ENCODE peak calls at places on chromosomes 16 and 17, in ten cellular contexts. One of them, this sample, is unnamed.
A peak's percentile ranks its signal among the peaks of the same experiment; 100 is the strongest.

GRCh38 chr16:49857423-49858181 is 1.7 kb upstream of the ZNF423 start:
- DNase-seq in left ventricle myocardium inferior: peak; percentile 61
- DNase-seq in lung: peak; percentile 41
- DNase-seq in H9: peak; percentile 88
- DNase-seq in endodermal cell: peak; percentile 93
- DNase-seq in heart right ventricle: peak; percentile 60
- DNase-seq in adrenal gland: peak; percentile 39
- DNase-seq in mammary epithelial cell: peak; percentile 37
- DNase-seq in suprapubic skin: no peak
- DNase-seq in thoracic aorta: no peak
- DNase-seq in this sample: peak; percentile 75

GRCh38 chr16:57637424-57637823 is 9.0 kb downstream of the ADGRG1 start:
- DNase-seq in heart right ventricle: peak; percentile 69
- DNase-seq in thoracic aorta: no peak
- DNase-seq in suprapubic skin: no peak
- DNase-seq in lung: no peak
- DNase-seq in endodermal cell: no peak
- DNase-seq in left ventricle myocardium inferior: peak; percentile 62
- DNase-seq in H9: no peak
- DNase-seq in adrenal gland: peak; percentile 43
- DNase-seq in mammary epithelial cell: no peak
- DNase-seq in this sample: no peak

GRCh38 chr17:45702666-45703266 is 81.4 kb upstream of the CRHR1 start:
- DNase-seq in heart right ventricle: no peak
- DNase-seq in mammary epithelial cell: peak; percentile 29
- DNase-seq in thoracic aorta: no peak
- DNase-seq in lung: no peak
- DNase-seq in H9: no peak
- DNase-seq in left ventricle myocardium inferior: no peak
- DNase-seq in adrenal gland: no peak
- DNase-seq in endodermal cell: peak; percentile 71
- DNase-seq in suprapubic skin: no peak
- DNase-seq in this sample: no peak

GRCh38 chr17:78263063-78263735 is 31.8 kb downstream of the TMEM235 start:
- DNase-seq in thoracic aorta: no peak
- DNase-seq in suprapubic skin: no peak
- DNase-seq in left ventricle myocardium inferior: peak; percentile 57
- DNase-seq in endodermal cell: peak; percentile 67
- DNase-seq in heart right ventricle: peak; percentile 55
- DNase-seq in lung: peak; percentile 62
- DNase-seq in adrenal gland: peak; percentile 70
- DNase-seq in H9: peak; percentile 46
- DNase-seq in mammary epithelial cell: no peak
- DNase-seq in this sample: no peak

GRCh38 chr16:78277374-78277773 is 177.9 kb downstream of the WWOX start:
- DNase-seq in adrenal gland: no peak
- DNase-seq in left ventricle myocardium inferior: no peak
- DNase-seq in suprapubic skin: no peak
- DNase-seq in H9: peak; percentile 32
- DNase-seq in mammary epithelial cell: no peak
- DNase-seq in endodermal cell: peak; percentile 81
- DNase-seq in heart right ventricle: no peak
- DNase-seq in thoracic aorta: no peak
- DNase-seq in lung: no peak
- DNase-seq in this sample: no peak

GRCh38 chr17:33927732-33928133 is 327.4 kb upstream of the CCL2 start:
- DNase-seq in left ventricle myocardium inferior: no peak
- DNase-seq in lung: no peak
- DNase-seq in mammary epithelial cell: no peak
- DNase-seq in H9: no peak
- DNase-seq in heart right ventricle: no peak
- DNase-seq in adrenal gland: no peak
- DNase-seq in suprapubic skin: no peak
- DNase-seq in thoracic aorta: no peak
- DNase-seq in endodermal cell: no peak
- DNase-seq in this sample: no peak

GRCh38 chr17:40097931-40098845 is 2.2 kb downstream of the NR1D1 start:
- DNase-seq in H9: no peak
- DNase-seq in endodermal cell: no peak
- DNase-seq in thoracic aorta: peak; percentile 66
- DNase-seq in left ventricle myocardium inferior: peak; percentile 72
- DNase-seq in mammary epithelial cell: peak; percentile 81
- DNase-seq in adrenal gland: peak; percentile 95
- DNase-seq in suprapubic skin: no peak
- DNase-seq in lung: peak; percentile 72
- DNase-seq in heart right ventricle: peak; percentile 74
- DNase-seq in this sample: peak; percentile 68

GRCh38 chr16:3101841-3102470 is 2.9 kb upstream of the ZSCAN10 start:
- DNase-seq in thoracic aorta: no peak
- DNase-seq in left ventricle myocardium inferior: peak; percentile 43
- DNase-seq in adrenal gland: no peak
- DNase-seq in endodermal cell: peak; percentile 89
- DNase-seq in heart right ventricle: peak; percentile 77
- DNase-seq in mammary epithelial cell: no peak
- DNase-seq in H9: peak; percentile 93
- DNase-seq in suprapubic skin: no peak
- DNase-seq in lung: no peak
- DNase-seq in this sample: no peak

GRCh38 chr17:48500435-48501426 is 30.1 kb downstream of the HOXB1 start:
- DNase-seq in suprapubic skin: no peak
- DNase-seq in H9: peak; percentile 61
- DNase-seq in endodermal cell: peak; percentile 81
- DNase-seq in left ventricle myocardium inferior: no peak
- DNase-seq in thoracic aorta: no peak
- DNase-seq in heart right ventricle: no peak
- DNase-seq in lung: no peak
- DNase-seq in adrenal gland: peak; percentile 27
- DNase-seq in mammary epithelial cell: no peak
- DNase-seq in this sample: peak; percentile 15
- H3K4me1 ChIP-seq in suprapubic skin: peaks cover 10% of the 10 kb centered on the region
- H3K4me1 ChIP-seq in H9: no peaks in the 10 kb centered on the region
- H3K4me1 ChIP-seq in endodermal cell: peaks cover 32% of the 10 kb centered on the region
- H3K4me1 ChIP-seq in left ventricle myocardium inferior: no peaks in the 10 kb centered on the region
- H3K4me1 ChIP-seq in thoracic aorta: no peaks in the 10 kb centered on the region
- H3K4me1 ChIP-seq in heart right ventricle: no peaks in the 10 kb centered on the region
- H3K4me1 ChIP-seq in lung: peaks cover 2% of the 10 kb centered on the region
- H3K4me1 ChIP-seq in adrenal gland: peaks cover 2% of the 10 kb centered on the region
- H3K4me1 ChIP-seq in mammary epithelial cell: peaks cover 8% of the 10 kb centered on the region
- H3K4me1 ChIP-seq in this sample: no peaks in the 10 kb centered on the region

GRCh38 chr16:48647794-48648193 is 37.8 kb upstream of the N4BP1 start:
- DNase-seq in endodermal cell: no peak
- DNase-seq in heart right ventricle: no peak
- DNase-seq in H9: no peak
- DNase-seq in lung: no peak
- DNase-seq in left ventricle myocardium inferior: no peak
- DNase-seq in thoracic aorta: no peak
- DNase-seq in mammary epithelial cell: no peak
- DNase-seq in adrenal gland: no peak
- DNase-seq in suprapubic skin: no peak
- DNase-seq in this sample: no peak
- H3K9me3 ChIP-seq in endodermal cell: peaks cover 10% of the 10 kb centered on the region
- H3K9me3 ChIP-seq in heart right ventricle: peaks cover 51% of the 10 kb centered on the region
- H3K9me3 ChIP-seq in H9: no peaks in the 10 kb centered on the region
- H3K9me3 ChIP-seq in lung: peaks cover 14% of the 10 kb centered on the region
- H3K9me3 ChIP-seq in left ventricle myocardium inferior: peaks cover 67% of the 10 kb centered on the region
- H3K9me3 ChIP-seq in thoracic aorta: peaks cover 23% of the 10 kb centered on the region
- H3K9me3 ChIP-seq in mammary epithelial cell: peaks cover 5% of the 10 kb centered on the region
- H3K9me3 ChIP-seq in adrenal gland: no peaks in the 10 kb centered on the region
- H3K9me3 ChIP-seq in suprapubic skin: peaks cover 15% of the 10 kb centered on the region
- H3K9me3 ChIP-seq in this sample: no peaks in the 10 kb centered on the region

GRCh38 chr17:50274142-50274944 is at the start of gene TMEM92:
- DNase-seq in suprapubic skin: no peak
- DNase-seq in left ventricle myocardium inferior: no peak
- DNase-seq in lung: peak; percentile 79
- DNase-seq in adrenal gland: no peak
- DNase-seq in thoracic aorta: no peak
- DNase-seq in H9: peak; percentile 98
- DNase-seq in mammary epithelial cell: no peak
- DNase-seq in endodermal cell: peak; percentile 99
- DNase-seq in heart right ventricle: no peak
- DNase-seq in this sample: peak; percentile 37

GRCh38 chr17:50276588-50277356 is 2.5 kb downstream of the TMEM92 start:
- DNase-seq in adrenal gland: no peak
- DNase-seq in lung: no peak
- DNase-seq in suprapubic skin: no peak
- DNase-seq in H9: peak; percentile 43
- DNase-seq in thoracic aorta: no peak
- DNase-seq in heart right ventricle: no peak
- DNase-seq in left ventricle myocardium inferior: no peak
- DNase-seq in endodermal cell: peak; percentile 67
- DNase-seq in mammary epithelial cell: no peak
- DNase-seq in this sample: no peak

GRCh38 chr17:50273654-50274040 is 619 bp upstream of the TMEM92 start:
- DNase-seq in heart right ventricle: no peak
- DNase-seq in H9: no peak
- DNase-seq in adrenal gland: no peak
- DNase-seq in endodermal cell: peak; percentile 76
- DNase-seq in mammary epithelial cell: no peak
- DNase-seq in left ventricle myocardium inferior: no peak
- DNase-seq in lung: no peak
- DNase-seq in thoracic aorta: no peak
- DNase-seq in suprapubic skin: no peak
- DNase-seq in this sample: no peak

GRCh38 chr17:50274945-50275221 is 617 bp downstream of the TMEM92 start:
- DNase-seq in left ventricle myocardium inferior: no peak
- DNase-seq in endodermal cell: no peak
- DNase-seq in thoracic aorta: no peak
- DNase-seq in adrenal gland: no peak
- DNase-seq in suprapubic skin: no peak
- DNase-seq in heart right ventricle: no peak
- DNase-seq in mammary epithelial cell: no peak
- DNase-seq in lung: no peak
- DNase-seq in H9: no peak
- DNase-seq in this sample: no peak

DNA sequence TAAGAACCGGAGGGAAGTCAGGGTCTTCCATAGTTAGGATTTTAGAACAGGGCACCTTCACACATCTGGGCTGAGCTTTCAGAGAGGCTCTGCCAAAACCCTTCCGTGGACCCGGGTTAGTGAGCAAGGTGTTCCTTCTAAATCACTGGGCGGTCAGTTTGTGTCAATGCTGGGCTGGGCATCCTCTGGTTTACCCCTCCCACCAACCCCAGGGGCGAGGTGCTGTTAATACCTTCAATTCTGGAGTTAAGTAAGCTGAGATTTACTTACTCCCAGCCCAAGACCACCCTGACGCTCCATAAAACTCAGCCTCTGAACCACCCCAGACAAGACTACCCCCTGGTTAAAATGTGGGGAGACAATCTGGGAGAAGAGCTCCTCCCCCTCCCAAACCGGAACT is 1.0 kb downstream of the TMEM92 start:
- DNase-seq in mammary epithelial cell: no peak
- DNase-seq in lung: no peak
- DNase-seq in heart right ventricle: no peak
- DNase-seq in H9: peak; percentile 30
- DNase-seq in thoracic aorta: no peak
- DNase-seq in endodermal cell: peak; percentile 68
- DNase-seq in left ventricle myocardium inferior: no peak
- DNase-seq in adrenal gland: no peak
- DNase-seq in suprapubic skin: no peak
- DNase-seq in this sample: no peak
- H3K4me1 ChIP-seq in mammary epithelial cell: peaks cover 31% of the 10 kb centered on the region
- H3K4me1 ChIP-seq in lung: peaks cover 9% of the 10 kb centered on the region
- H3K4me1 ChIP-seq in heart right ventricle: peaks cover 18% of the 10 kb centered on the region
- H3K4me1 ChIP-seq in H9: peaks cover 18% of the 10 kb centered on the region
- H3K4me1 ChIP-seq in thoracic aorta: peaks cover 24% of the 10 kb centered on the region
- H3K4me1 ChIP-seq in endodermal cell: peaks cover 5% of the 10 kb centered on the region
- H3K4me1 ChIP-seq in left ventricle myocardium inferior: peaks cover 16% of the 10 kb centered on the region
- H3K4me1 ChIP-seq in adrenal gland: no peaks in the 10 kb centered on the region
- H3K4me1 ChIP-seq in suprapubic skin: peaks cover 28% of the 10 kb centered on the region
- H3K4me1 ChIP-seq in this sample: peaks cover 11% of the 10 kb centered on the region

DNA sequence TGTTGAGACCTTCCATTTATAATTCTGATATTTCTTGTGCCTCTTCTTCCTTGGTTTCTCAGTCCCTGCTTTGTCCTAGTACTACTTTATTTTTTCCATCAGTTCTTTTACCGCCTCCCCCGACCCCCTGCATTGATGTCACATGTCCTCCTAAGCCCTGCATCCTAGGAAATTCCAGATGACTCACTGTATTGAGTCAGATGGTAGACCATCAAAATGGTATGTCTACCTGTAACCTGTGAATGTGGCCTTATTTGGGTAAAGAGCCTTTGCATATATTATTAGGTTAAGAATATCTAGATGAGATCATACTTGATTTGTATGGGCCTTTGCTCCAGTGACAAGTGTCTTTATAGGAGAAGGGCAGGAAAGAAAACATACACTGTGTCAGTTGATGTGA is 515.3 kb upstream of the CA10 start:
- DNase-seq in heart right ventricle: no peak
- DNase-seq in endodermal cell: no peak
- DNase-seq in mammary epithelial cell: no peak
- DNase-seq in suprapubic skin: no peak
- DNase-seq in lung: no peak
- DNase-seq in left ventricle myocardium inferior: no peak
- DNase-seq in thoracic aorta: no peak
- DNase-seq in adrenal gland: no peak
- DNase-seq in H9: no peak
- DNase-seq in this sample: no peak
- H3K9me3 ChIP-seq in heart right ventricle: peaks cover 17% of the 10 kb centered on the region
- H3K9me3 ChIP-seq in endodermal cell: peaks cover 46% of the 10 kb centered on the region
- H3K9me3 ChIP-seq in mammary epithelial cell: peaks cover 9% of the 10 kb centered on the region
- H3K9me3 ChIP-seq in suprapubic skin: no peaks in the 10 kb centered on the region
- H3K9me3 ChIP-seq in lung: peaks cover 7% of the 10 kb centered on the region
- H3K9me3 ChIP-seq in left ventricle myocardium inferior: peaks cover 13% of the 10 kb centered on the region
- H3K9me3 ChIP-seq in thoracic aorta: no peaks in the 10 kb centered on the region
- H3K9me3 ChIP-seq in adrenal gland: no peaks in the 10 kb centered on the region
- H3K9me3 ChIP-seq in H9: no peaks in the 10 kb centered on the region
- H3K9me3 ChIP-seq in this sample: no peaks in the 10 kb centered on the region

GRCh38 chr16:81636298-81636960 is 142.7 kb upstream of the PLCG2 start:
- DNase-seq in heart right ventricle: no peak
- DNase-seq in thoracic aorta: no peak
- DNase-seq in suprapubic skin: no peak
- DNase-seq in H9: no peak
- DNase-seq in lung: no peak
- DNase-seq in left ventricle myocardium inferior: no peak
- DNase-seq in adrenal gland: no peak
- DNase-seq in mammary epithelial cell: no peak
- DNase-seq in endodermal cell: no peak
- DNase-seq in this sample: no peak
- H3K4me1 ChIP-seq in heart right ventricle: peaks cover 21% of the 10 kb centered on the region
- H3K4me1 ChIP-seq in thoracic aorta: no peaks in the 10 kb centered on the region
- H3K4me1 ChIP-seq in suprapubic skin: peaks cover 13% of the 10 kb centered on the region
- H3K4me1 ChIP-seq in H9: peaks cover 4% of the 10 kb centered on the region
- H3K4me1 ChIP-seq in lung: peaks cover 17% of the 10 kb centered on the region
- H3K4me1 ChIP-seq in left ventricle myocardium inferior: peaks cover 22% of the 10 kb centered on the region
- H3K4me1 ChIP-seq in adrenal gland: peaks cover 31% of the 10 kb centered on the region
- H3K4me1 ChIP-seq in mammary epithelial cell: peaks cover 4% of the 10 kb centered on the region
- H3K4me1 ChIP-seq in endodermal cell: peaks cover 27% of the 10 kb centered on the region
- H3K4me1 ChIP-seq in this sample: peaks cover 11% of the 10 kb centered on the region

GRCh38 chr16:75172578-75172977 is 24.3 kb downstream of the ZFP1 start:
- DNase-seq in lung: no peak
- DNase-seq in H9: no peak
- DNase-seq in heart right ventricle: no peak
- DNase-seq in adrenal gland: no peak
- DNase-seq in mammary epithelial cell: no peak
- DNase-seq in suprapubic skin: no peak
- DNase-seq in endodermal cell: no peak
- DNase-seq in thoracic aorta: no peak
- DNase-seq in left ventricle myocardium inferior: no peak
- DNase-seq in this sample: no peak
- H3K9me3 ChIP-seq in lung: peaks cover 30% of the 10 kb centered on the region
- H3K9me3 ChIP-seq in H9: peaks cover 56% of the 10 kb centered on the region
- H3K9me3 ChIP-seq in heart right ventricle: peaks cover 100% of the 10 kb centered on the region
- H3K9me3 ChIP-seq in adrenal gland: peaks cover 33% of the 10 kb centered on the region
- H3K9me3 ChIP-seq in mammary epithelial cell: peaks cover 59% of the 10 kb centered on the region
- H3K9me3 ChIP-seq in suprapubic skin: peaks cover 54% of the 10 kb centered on the region
- H3K9me3 ChIP-seq in endodermal cell: peaks cover 97% of the 10 kb centered on the region
- H3K9me3 ChIP-seq in thoracic aorta: peaks cover 66% of the 10 kb centered on the region
- H3K9me3 ChIP-seq in left ventricle myocardium inferior: peaks cover 100% of the 10 kb centered on the region
- H3K9me3 ChIP-seq in this sample: no peaks in the 10 kb centered on the region